ENCODE peak calls at places on chromosomes 5 and 9, in nine cellular contexts. Z, C, W, N, A, T, J, Y and L are unnamed samples.

GRCh38 chr9:121735065-121735791 is 83.8 kb downstream of the DAB2IP start:
- DNase-seq in N (peak; percentile 49), W (peak; percentile 61), J (peak; percentile 80), A (peak; percentile 37), C (no peak), T (no peak), Y (no peak), Z (no peak), L (peak; percentile 41)

GRCh38 chr5:161167001-161167765 is 315.2 kb upstream of the ATP10B start:
- DNase-seq in T (no peak), N (no peak), A (no peak), C (no peak), J (peak; percentile 6), Y (no peak), W (peak; percentile 30), Z (no peak), L (no peak)

GRCh38 chr9:124309665-124310064 is 51.9 kb downstream of the NEK6 start:
- DNase-seq in Z (peak; percentile 92), T (no peak), A (no peak), N (no peak), Y (no peak), W (no peak), C (no peak), J (peak; percentile 20), L (no peak)

GRCh38 chr9:38439916-38440301 is 15.7 kb upstream of the IGFBPL1 start:
- DNase-seq in C (no peak), W (no peak), Z (no peak), T (no peak), N (no peak), A (no peak), Y (no peak), J (no peak), L (no peak)

GRCh38 chr9:130921483-130921806 is 17.6 kb downstream of the FIBCD1 start:
- DNase-seq in C (no peak), A (peak; percentile 69), Z (no peak), J (peak; percentile 86), T (no peak), N (no peak), Y (no peak), W (no peak), L (no peak)

GRCh38 chr9:306907-307306 is 92.2 kb downstream of the DOCK8 start:
- DNase-seq in Z (no peak), T (no peak), C (no peak), Y (peak; percentile 13), N (no peak), A (no peak), W (peak; percentile 58), J (peak; percentile 13), L (no peak)

GRCh38 chr5:97735209-97735608 is 552.2 kb upstream of the RIOK2 start:
- DNase-seq in Y (no peak), Z (no peak), W (no peak), J (no peak), T (no peak), A (no peak), C (no peak), N (no peak), L (no peak)

GRCh38 chr9:33709241-33709640 is 86.1 kb upstream of the PRSS3 start:
- DNase-seq in J (no peak), A (no peak), C (no peak), Z (no peak), T (no peak), N (no peak), W (no peak), Y (no peak), L (no peak)

GRCh38 chr5:174409070-174409469 is 315.3 kb upstream of the MSX2 start:
- DNase-seq in W (no peak), C (no peak), N (no peak), T (no peak), Z (no peak), J (no peak), Y (no peak), A (no peak), L (no peak)
- H3K4me3 ChIP-seq in W (no peak overlapping the region), C (no peak overlapping the region), N (no peak overlapping the region), T (no peak overlapping the region), Z (no peak overlapping the region), J (no peak overlapping the region), Y (no peak overlapping the region), A (no peak overlapping the region), L (no peak overlapping the region)

DNA sequence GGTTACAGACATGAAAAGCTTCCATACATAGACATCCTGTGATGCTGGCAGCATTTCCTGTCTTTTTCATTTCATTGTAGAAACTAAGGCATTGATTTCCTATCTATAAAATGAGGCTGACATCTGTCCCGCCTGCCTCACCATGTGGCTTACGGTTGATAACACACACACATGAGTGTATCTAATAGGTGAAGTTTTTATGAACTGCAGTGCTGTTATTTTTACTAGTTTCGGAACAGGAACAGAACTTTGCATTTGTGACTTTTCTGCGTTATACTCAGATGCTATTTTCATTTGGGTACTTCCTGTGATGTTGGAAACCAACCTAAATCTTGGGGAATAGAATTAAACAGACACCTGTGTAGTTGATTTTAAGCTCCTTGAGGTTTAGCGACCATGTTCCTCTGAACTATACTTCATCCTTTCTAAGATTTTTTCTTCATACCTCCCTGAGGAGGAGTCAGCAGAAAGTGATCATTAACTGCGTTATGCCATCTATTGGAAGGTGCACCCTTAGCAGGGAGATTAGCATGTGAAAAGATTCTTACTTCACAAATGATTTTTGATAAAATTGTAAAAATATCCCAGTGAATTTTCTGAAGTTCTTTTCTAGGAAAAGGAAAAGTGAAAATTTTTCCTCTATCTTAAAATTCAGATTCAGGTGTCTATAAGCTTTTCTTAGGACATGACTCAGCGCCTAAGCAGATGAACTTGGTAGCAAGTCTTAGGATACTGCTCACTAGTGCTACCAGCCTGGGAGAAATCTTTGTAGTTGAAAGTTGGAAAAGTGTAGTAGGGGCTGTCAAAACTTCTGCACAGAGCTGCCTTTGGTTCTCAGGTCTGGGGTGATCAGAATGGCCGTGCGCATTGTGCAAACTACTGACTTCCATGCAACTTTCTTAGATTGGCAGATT is 134.5 kb downstream of the TRIO start:
- DNase-seq in Z (no peak), Y (no peak), W (no peak), N (no peak), C (no peak), J (no peak), T (no peak), A (no peak), L (no peak)
- TF ChIP-seq CTCF in Z (no peak), Y (no peak), W (no peak), N (no peak), C (no peak), J (no peak), T (no peak), A (no peak), L (no peak)

GRCh38 chr9:127116946-127117345 is 5.5 kb downstream of the ANGPTL2 start:
- DNase-seq in N (no peak), Z (no peak), C (peak; percentile 14), J (no peak), A (no peak), W (no peak), Y (no peak), T (no peak), L (peak; percentile 65)
- H3K4me1 ChIP-seq in N (peaks cover 4% of the 10 kb centered on the region), Z (no peaks in the 10 kb centered on the region), C (no peaks in the 10 kb centered on the region), J (peaks cover 25% of the 10 kb centered on the region), A (no peaks in the 10 kb centered on the region), W (no peaks in the 10 kb centered on the region), Y (peaks cover 76% of the 10 kb centered on the region), T (peaks cover 42% of the 10 kb centered on the region), L (peaks cover 4% of the 10 kb centered on the region)

GRCh38 chr9:19701991-19702390 is 86.8 kb downstream of the SLC24A2 start:
- DNase-seq in Y (no peak), W (no peak), A (no peak), Z (no peak), T (no peak), C (no peak), N (no peak), J (no peak), L (no peak)
- H3K4me3 ChIP-seq in Y (no peak overlapping the region), W (no peak overlapping the region), A (no peak overlapping the region), Z (no peak overlapping the region), T (no peak overlapping the region), C (no peak overlapping the region), N (no peak overlapping the region), J (no peak overlapping the region), L (no peak overlapping the region)

DNA sequence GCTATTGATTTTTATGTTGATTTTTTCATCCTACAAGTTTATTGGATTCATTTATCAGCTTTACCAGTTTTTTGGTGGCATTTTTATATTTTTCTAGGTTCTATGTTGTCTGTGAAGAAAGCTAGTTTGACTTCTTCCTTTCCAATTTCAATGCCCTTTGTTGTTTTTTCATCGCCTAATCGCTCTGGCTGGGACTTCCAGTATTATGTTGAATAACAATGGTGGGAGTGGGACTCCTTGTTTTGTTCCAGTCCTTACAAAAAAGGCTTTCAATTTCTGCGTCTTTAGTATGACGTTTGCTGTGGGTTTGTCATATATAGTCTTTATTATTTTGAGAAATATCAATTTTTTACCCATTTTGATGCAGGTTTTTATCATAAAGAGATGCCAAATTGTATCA is 175.6 kb upstream of the CCNH start:
- DNase-seq in C (no peak), W (no peak), N (no peak), Z (no peak), T (no peak), Y (no peak), A (no peak), J (peak; percentile 24), L (no peak)
- TF ChIP-seq CTCF in C (no peak), W (no peak), N (no peak), Z (no peak), T (no peak), Y (no peak), A (no peak), J (no peak), L (no peak)

GRCh38 chr5:113062869-113063508 is 86.4 kb downstream of the DCP2 start:
- DNase-seq in Y (no peak), J (no peak), Z (no peak), N (no peak), A (no peak), W (no peak), T (no peak), C (no peak), L (no peak)

GRCh38 chr5:113067635-113068344 is 91.2 kb downstream of the DCP2 start:
- DNase-seq in N (no peak), T (no peak), A (no peak), Z (no peak), W (no peak), C (no peak), Y (no peak), J (no peak), L (no peak)

GRCh38 chr5:113068559-113068958 is 92.0 kb downstream of the DCP2 start:
- DNase-seq in T (no peak), A (no peak), J (no peak), N (no peak), W (no peak), Y (no peak), Z (no peak), C (no peak), L (no peak)

GRCh38 chr5:113063927-113064326 is 87.3 kb downstream of the DCP2 start:
- DNase-seq in C (no peak), J (no peak), Y (no peak), A (no peak), T (no peak), Z (no peak), W (no peak), N (no peak), L (no peak)

DNA sequence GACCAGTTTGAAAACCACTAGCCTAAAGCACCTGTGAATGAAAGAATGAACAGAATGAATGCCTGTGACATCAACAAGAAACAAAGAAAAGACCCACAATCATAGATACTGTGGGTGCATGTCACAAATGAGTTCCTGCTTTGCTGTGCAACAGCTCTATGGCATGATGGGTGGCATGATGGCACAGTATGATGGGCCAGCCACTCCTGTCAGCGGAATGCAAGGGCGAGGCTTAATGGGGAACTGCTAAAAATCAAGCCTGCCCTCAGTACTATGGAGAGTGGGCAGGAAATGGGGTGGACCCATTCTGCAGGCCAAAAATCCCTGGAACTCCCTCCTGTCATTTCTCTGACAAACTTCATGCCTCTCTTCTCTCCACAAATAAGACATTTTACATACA is 89.0 kb downstream of the DCP2 start:
- DNase-seq in Y (no peak), Z (no peak), W (no peak), J (no peak), C (no peak), T (no peak), A (no peak), N (no peak), L (no peak)
- H3K4me1 ChIP-seq in Y (peaks cover 30% of the 10 kb centered on the region), Z (no peaks in the 10 kb centered on the region), W (no peaks in the 10 kb centered on the region), J (no peaks in the 10 kb centered on the region), C (no peaks in the 10 kb centered on the region), T (no peaks in the 10 kb centered on the region), A (peaks cover 4% of the 10 kb centered on the region), N (peaks cover 9% of the 10 kb centered on the region), L (peaks cover 22% of the 10 kb centered on the region)